ENCODE peak calls at places on chromosomes 6 and 20, in ten cellular contexts. S is endodermal cell, J is AG04450, O is colonic mucosa, G is upper lobe of right lung, Q is HCT116, T is IMR-90, D is mesenchymal stem cell, C is ovary, W is psoas muscle. R is an unnamed sample.

GRCh38 chr20:49811825-49812462 is 684 bp upstream of the SLC9A8 start:
- DNase-seq in S (peak), J (no peak), O (no peak), G (no peak), Q (no peak), T (peak), D (peak), C (no peak), W (no peak), R (no peak)

GRCh38 chr6:125254321-125254720 is 47.4 kb downstream of the HDDC2 start:
- DNase-seq in S (no peak), J (no peak), O (no peak), G (no peak), Q (no peak), T (no peak), D (no peak), C (no peak), W (no peak), R (peak)

GRCh38 chr20:891121-892080 is 24.7 kb downstream of the ANGPT4 start:
- DNase-seq in S (no peak), J (no peak), O (no peak), G (no peak), Q (no peak), T (no peak), D (no peak), C (peak), W (peak), R (no peak)

GRCh38 chr6:158322724-158323560 is 10.7 kb downstream of the TULP4 start:
- DNase-seq in S (no peak), J (no peak), O (no peak), G (no peak), Q (no peak), T (peak), D (peak), C (no peak), W (no peak), R (no peak)

GRCh38 chr6:15417811-15418210 is 171.9 kb downstream of the JARID2 start:
- DNase-seq in S (no peak), J (peak), O (no peak), G (no peak), Q (no peak), T (peak), D (peak), C (no peak), W (no peak), R (no peak)

GRCh38 chr6:155224618-155225017 is 39.2 kb upstream of the CLDN20 start:
- DNase-seq in S (no peak), J (no peak), O (no peak), G (no peak), Q (no peak), T (no peak), D (no peak), C (no peak), W (no peak), R (no peak)

GRCh38 chr20:25248501-25249172 is 752 bp downstream of the PYGB start:
- DNase-seq in S (peak), J (no peak), O (peak), G (peak), Q (no peak), T (peak), D (peak), C (no peak), W (no peak), R (peak)

GRCh38 chr20:10125757-10126156 is 91.0 kb downstream of the ANKEF1 start:
- DNase-seq in S (no peak), J (no peak), O (no peak), G (no peak), Q (no peak), T (peak), D (peak), C (no peak), W (no peak), R (no peak)

GRCh38 chr6:23446394-23447001 is 679.5 kb upstream of the NRSN1 start:
- DNase-seq in S (no peak), J (peak), O (no peak), G (no peak), Q (peak), T (peak), D (peak), C (no peak), W (no peak), R (peak)

GRCh38 chr6:52643158-52643557 is 27.8 kb upstream of the TMEM14A start:
- DNase-seq in S (no peak), J (no peak), O (no peak), G (no peak), Q (no peak), T (peak), D (peak), C (no peak), W (no peak), R (peak)

GRCh38 chr6:154447929-154448328 is 62.6 kb downstream of the CNKSR3 start:
- DNase-seq in S (no peak), J (peak), O (no peak), G (no peak), Q (no peak), T (peak), D (peak), C (no peak), W (no peak), R (no peak)

GRCh38 chr20:58888521-58889333 is 36.2 kb downstream of the GNAS start:
- DNase-seq in S (peak), J (no peak), O (peak), G (peak), Q (no peak), T (peak), D (peak), C (peak), W (peak), R (no peak)

GRCh38 chr6:47452899-47453298 is 24.7 kb upstream of the CD2AP start:
- DNase-seq in S (no peak), J (no peak), O (no peak), G (no peak), Q (no peak), T (no peak), D (no peak), C (no peak), W (no peak), R (no peak)

GRCh38 chr6:32825966-32826365 is 9.2 kb upstream of the HLA-DOB start:
- DNase-seq in S (no peak), J (no peak), O (no peak), G (no peak), Q (no peak), T (peak), D (peak), C (no peak), W (no peak), R (no peak)

GRCh38 chr6:34059136-34059731 is 86.7 kb downstream of the GRM4 start:
- DNase-seq in S (no peak), J (no peak), O (no peak), G (no peak), Q (no peak), T (no peak), D (no peak), C (no peak), W (no peak), R (no peak)

GRCh38 chr20:5369622-5370021 is 52.9 kb upstream of the PROKR2 start:
- DNase-seq in S (no peak), J (no peak), O (no peak), G (no peak), Q (no peak), T (no peak), D (no peak), C (no peak), W (no peak), R (peak)

GRCh38 chr6:10558575-10558974 is 37.4 kb downstream of the GCNT2 start:
- DNase-seq in S (peak), J (no peak), O (peak), G (no peak), Q (no peak), T (no peak), D (no peak), C (no peak), W (no peak), R (no peak)

GRCh38 chr20:6673071-6673470 is 94.4 kb upstream of the BMP2 start:
- DNase-seq in S (no peak), J (no peak), O (no peak), G (no peak), Q (no peak), T (no peak), D (no peak), C (no peak), W (no peak), R (no peak)

GRCh38 chr20:19205999-19206398 is 6.4 kb upstream of the SLC24A3 start:
- DNase-seq in S (peak), J (no peak), O (peak), G (peak), Q (peak), T (peak), D (peak), C (peak), W (peak), R (peak)

GRCh38 chr6:33445020-33445676 is 9.2 kb upstream of the ZBTB9 start:
- DNase-seq in S (no peak), J (no peak), O (no peak), G (no peak), Q (no peak), T (no peak), D (no peak), C (no peak), W (no peak), R (no peak)

GRCh38 chr20:64038579-64039292 is 2.8 kb downstream of the C20orf204 start:
- DNase-seq in S (peak), J (no peak), O (peak), G (peak), Q (peak), T (peak), D (peak), C (peak), W (peak), R (peak)

GRCh38 chr6:145731432-145731831 is 3.9 kb downstream of the EPM2A start:
- DNase-seq in S (no peak), J (no peak), O (no peak), G (no peak), Q (no peak), T (no peak), D (no peak), C (no peak), W (no peak), R (no peak)

GRCh38 chr20:4018015-4018748 is 2.8 kb upstream of the RNF24 start:
- DNase-seq in S (no peak), J (no peak), O (no peak), G (no peak), Q (no peak), T (no peak), D (no peak), C (no peak), W (no peak), R (no peak)

GRCh38 chr20:47389867-47390347 is 33.4 kb upstream of the ZMYND8 start:
- DNase-seq in S (no peak), J (no peak), O (no peak), G (no peak), Q (no peak), T (peak), D (peak), C (no peak), W (no peak), R (no peak)

GRCh38 chr6:128156315-128157111 is 255.7 kb upstream of the THEMIS start:
- DNase-seq in S (no peak), J (no peak), O (no peak), G (no peak), Q (no peak), T (no peak), D (no peak), C (no peak), W (no peak), R (no peak)

GRCh38 chr20:38034108-38034649 is 633 bp downstream of the RPRD1B start:
- DNase-seq in S (no peak), J (no peak), O (peak), G (no peak), Q (no peak), T (no peak), D (no peak), C (no peak), W (no peak), R (no peak)

GRCh38 chr6:111739257-111739696 is 133.6 kb upstream of the TRAF3IP2 start:
- DNase-seq in S (no peak), J (no peak), O (no peak), G (no peak), Q (no peak), T (no peak), D (no peak), C (no peak), W (no peak), R (no peak)
- H3K27ac ChIP-seq in S (no peak), J (no peak), O (no peak), G (no peak), Q (no peak), T (no peak), D (no peak), C (no peak), W (no peak), R (no peak)

DNA sequence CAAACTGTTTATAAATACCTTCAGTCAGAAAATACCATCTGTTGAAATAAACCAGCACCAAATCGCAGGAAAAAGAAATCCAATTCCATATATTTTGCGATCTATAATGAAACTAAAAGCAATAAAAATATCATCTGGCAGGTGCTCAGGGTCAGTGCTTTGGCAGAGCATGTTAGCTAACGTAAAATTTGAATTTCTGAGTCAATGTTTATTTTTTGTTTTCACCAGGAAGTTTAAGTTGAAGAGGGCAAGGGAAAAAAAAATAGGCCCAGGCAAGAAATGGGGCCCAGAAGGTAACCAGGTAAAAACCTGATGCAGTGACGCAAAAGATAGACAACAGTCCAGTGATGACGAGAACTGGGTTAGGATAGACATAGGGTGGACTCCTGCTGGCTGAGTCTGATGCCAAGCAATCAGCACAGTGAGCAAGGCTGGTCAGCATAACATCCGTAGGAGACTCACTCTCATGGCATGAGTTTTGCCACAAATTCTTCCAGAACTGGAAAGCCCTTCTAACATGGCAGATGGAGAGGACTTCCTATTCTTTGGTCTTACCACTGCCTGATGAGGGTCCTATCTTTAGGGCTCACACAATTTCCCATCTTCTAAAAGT is 42.2 kb downstream of the ZHX3 start:
- DNase-seq in S (no peak), J (peak), O (no peak), G (no peak), Q (no peak), T (peak), D (peak), C (no peak), W (no peak), R (no peak)
- H3K27ac ChIP-seq in S (no peak), J (no peak), O (peak), G (peak), Q (no peak), T (no peak), D (no peak), C (no peak), W (peak), R (no peak)

GRCh38 chr6:71394001-71394432 is 105.4 kb downstream of the OGFRL1 start:
- DNase-seq in S (no peak), J (no peak), O (no peak), G (no peak), Q (no peak), T (peak), D (peak), C (no peak), W (no peak), R (no peak)
- H3K27ac ChIP-seq in S (no peak), J (no peak), O (no peak), G (peak), Q (no peak), T (peak), D (peak), C (no peak), W (peak), R (no peak)

GRCh38 chr6:141141870-141142269 is 990.9 kb upstream of the GJE1 start:
- DNase-seq in S (no peak), J (no peak), O (no peak), G (no peak), Q (no peak), T (no peak), D (no peak), C (no peak), W (no peak), R (no peak)
- H3K27ac ChIP-seq in S (no peak), J (no peak), O (no peak), G (no peak), Q (no peak), T (no peak), D (no peak), C (no peak), W (no peak), R (no peak)

R was measured in WERI-Rb-1.